ENCODE peak calls at places on chromosomes 4 and X, in nine cellular contexts. One of them, this sample, is unnamed.

GRCh38 chrX:45710081-45710801 is 509.6 kb upstream of the DIPK2B start:
- DNase-seq in tibial nerve: no peak
- DNase-seq in uterus: no peak
- DNase-seq in ovary: no peak
- DNase-seq in suprapubic skin: no peak
- DNase-seq in adrenal gland: no peak
- DNase-seq in HCT116: peak
- DNase-seq in HepG2: no peak
- DNase-seq in esophagus squamous epithelium: no peak
- DNase-seq in this sample: no peak

GRCh38 chr4:145388043-145388442 is 93.6 kb upstream of the SMAD1 start:
- DNase-seq in tibial nerve: no peak
- DNase-seq in uterus: no peak
- DNase-seq in ovary: no peak
- DNase-seq in suprapubic skin: no peak
- DNase-seq in adrenal gland: no peak
- DNase-seq in HCT116: no peak
- DNase-seq in HepG2: no peak
- DNase-seq in esophagus squamous epithelium: no peak
- DNase-seq in this sample: no peak

GRCh38 chr4:155705664-155706063 is 39.0 kb downstream of the GUCY1A1 start:
- DNase-seq in tibial nerve: no peak
- DNase-seq in uterus: no peak
- DNase-seq in ovary: no peak
- DNase-seq in suprapubic skin: no peak
- DNase-seq in adrenal gland: no peak
- DNase-seq in HCT116: no peak
- DNase-seq in HepG2: peak
- DNase-seq in esophagus squamous epithelium: no peak
- DNase-seq in this sample: no peak

GRCh38 chr4:8703857-8704495 is 111.4 kb downstream of the CPZ start:
- DNase-seq in tibial nerve: no peak
- DNase-seq in uterus: peak
- DNase-seq in ovary: no peak
- DNase-seq in suprapubic skin: peak
- DNase-seq in adrenal gland: no peak
- DNase-seq in HCT116: no peak
- DNase-seq in HepG2: no peak
- DNase-seq in esophagus squamous epithelium: no peak
- DNase-seq in this sample: no peak

GRCh38 chr4:40877081-40877480 is 127.3 kb downstream of the NSUN7 start:
- DNase-seq in tibial nerve: no peak
- DNase-seq in uterus: no peak
- DNase-seq in ovary: no peak
- DNase-seq in suprapubic skin: no peak
- DNase-seq in adrenal gland: no peak
- DNase-seq in HCT116: no peak
- DNase-seq in HepG2: no peak
- DNase-seq in esophagus squamous epithelium: no peak
- DNase-seq in this sample: no peak

GRCh38 chrX:133448512-133449076 is 33.3 kb upstream of the GPC4 start:
- DNase-seq in tibial nerve: no peak
- DNase-seq in uterus: no peak
- DNase-seq in ovary: no peak
- DNase-seq in suprapubic skin: no peak
- DNase-seq in adrenal gland: no peak
- DNase-seq in HCT116: no peak
- DNase-seq in HepG2: no peak
- DNase-seq in esophagus squamous epithelium: no peak
- DNase-seq in this sample: no peak

GRCh38 chr4:21593268-21594002 is 355.1 kb downstream of the KCNIP4 start:
- DNase-seq in tibial nerve: no peak
- DNase-seq in uterus: no peak
- DNase-seq in ovary: no peak
- DNase-seq in suprapubic skin: no peak
- DNase-seq in adrenal gland: no peak
- DNase-seq in HCT116: no peak
- DNase-seq in HepG2: no peak
- DNase-seq in esophagus squamous epithelium: no peak
- DNase-seq in this sample: no peak

GRCh38 chrX:53605004-53605403 is 81.5 kb downstream of the HUWE1 start:
- DNase-seq in tibial nerve: no peak
- DNase-seq in uterus: no peak
- DNase-seq in ovary: no peak
- DNase-seq in suprapubic skin: no peak
- DNase-seq in adrenal gland: no peak
- DNase-seq in HCT116: no peak
- DNase-seq in HepG2: no peak
- DNase-seq in esophagus squamous epithelium: no peak
- DNase-seq in this sample: no peak

GRCh38 chrX:120536056-120536455 is 24.7 kb downstream of the CUL4B start:
- DNase-seq in tibial nerve: no peak
- DNase-seq in uterus: no peak
- DNase-seq in ovary: no peak
- DNase-seq in suprapubic skin: no peak
- DNase-seq in adrenal gland: no peak
- DNase-seq in HCT116: no peak
- DNase-seq in HepG2: no peak
- DNase-seq in esophagus squamous epithelium: no peak
- DNase-seq in this sample: no peak

GRCh38 chr4:62057060-62057459 is 856.9 kb downstream of the ADGRL3 start:
- DNase-seq in tibial nerve: no peak
- DNase-seq in uterus: no peak
- DNase-seq in ovary: no peak
- DNase-seq in suprapubic skin: no peak
- DNase-seq in adrenal gland: no peak
- DNase-seq in HCT116: no peak
- DNase-seq in HepG2: no peak
- DNase-seq in esophagus squamous epithelium: no peak
- DNase-seq in this sample: no peak

GRCh38 chr4:161256716-161257115 is 907.1 kb downstream of the FSTL5 start:
- DNase-seq in tibial nerve: no peak
- DNase-seq in uterus: no peak
- DNase-seq in ovary: no peak
- DNase-seq in suprapubic skin: no peak
- DNase-seq in adrenal gland: no peak
- DNase-seq in HCT116: peak
- DNase-seq in HepG2: peak
- DNase-seq in esophagus squamous epithelium: no peak
- DNase-seq in this sample: no peak

GRCh38 chrX:68443155-68443868 is 10.0 kb upstream of the OPHN1 start:
- DNase-seq in tibial nerve: no peak
- DNase-seq in uterus: no peak
- DNase-seq in ovary: no peak
- DNase-seq in suprapubic skin: no peak
- DNase-seq in adrenal gland: no peak
- DNase-seq in HCT116: no peak
- DNase-seq in HepG2: peak
- DNase-seq in esophagus squamous epithelium: no peak
- DNase-seq in this sample: no peak

GRCh38 chr4:37964734-37965457 is 4.7 kb downstream of the PTTG2 start:
- DNase-seq in tibial nerve: no peak
- DNase-seq in uterus: no peak
- DNase-seq in ovary: no peak
- DNase-seq in suprapubic skin: no peak
- DNase-seq in adrenal gland: no peak
- DNase-seq in HCT116: no peak
- DNase-seq in HepG2: no peak
- DNase-seq in esophagus squamous epithelium: no peak
- DNase-seq in this sample: no peak

GRCh38 chr4:38242822-38243384 is 282.7 kb downstream of the PTTG2 start:
- DNase-seq in tibial nerve: no peak
- DNase-seq in uterus: no peak
- DNase-seq in ovary: no peak
- DNase-seq in suprapubic skin: no peak
- DNase-seq in adrenal gland: no peak
- DNase-seq in HCT116: no peak
- DNase-seq in HepG2: no peak
- DNase-seq in esophagus squamous epithelium: no peak
- DNase-seq in this sample: no peak

GRCh38 chr4:48653217-48654014 is 126.7 kb downstream of the FRYL start:
- DNase-seq in tibial nerve: no peak
- DNase-seq in uterus: no peak
- DNase-seq in ovary: peak
- DNase-seq in suprapubic skin: no peak
- DNase-seq in adrenal gland: peak
- DNase-seq in HCT116: no peak
- DNase-seq in HepG2: no peak
- DNase-seq in esophagus squamous epithelium: no peak
- DNase-seq in this sample: no peak

GRCh38 chr4:23903859-23904438 is 14.1 kb upstream of the PPARGC1A start:
- DNase-seq in tibial nerve: peak
- DNase-seq in uterus: no peak
- DNase-seq in ovary: no peak
- DNase-seq in suprapubic skin: no peak
- DNase-seq in adrenal gland: no peak
- DNase-seq in HCT116: no peak
- DNase-seq in HepG2: no peak
- DNase-seq in esophagus squamous epithelium: no peak
- DNase-seq in this sample: no peak

GRCh38 chr4:70991596-70991995 is 1.9 kb upstream of the DCK start:
- DNase-seq in tibial nerve: no peak
- DNase-seq in uterus: no peak
- DNase-seq in ovary: no peak
- DNase-seq in suprapubic skin: no peak
- DNase-seq in adrenal gland: no peak
- DNase-seq in HCT116: no peak
- DNase-seq in HepG2: no peak
- DNase-seq in esophagus squamous epithelium: no peak
- DNase-seq in this sample: no peak

GRCh38 chr4:27008693-27009092 is 148.1 kb downstream of the STIM2 start:
- DNase-seq in tibial nerve: no peak
- DNase-seq in uterus: no peak
- DNase-seq in ovary: no peak
- DNase-seq in suprapubic skin: no peak
- DNase-seq in adrenal gland: no peak
- DNase-seq in HCT116: no peak
- DNase-seq in HepG2: no peak
- DNase-seq in esophagus squamous epithelium: no peak
- DNase-seq in this sample: no peak

GRCh38 chr4:15042529-15043167 is 40.4 kb downstream of the CPEB2 start:
- DNase-seq in tibial nerve: no peak
- DNase-seq in uterus: no peak
- DNase-seq in ovary: no peak
- DNase-seq in suprapubic skin: no peak
- DNase-seq in adrenal gland: no peak
- DNase-seq in HCT116: no peak
- DNase-seq in HepG2: no peak
- DNase-seq in esophagus squamous epithelium: no peak
- DNase-seq in this sample: no peak

GRCh38 chr4:15040916-15041463 is 38.7 kb downstream of the CPEB2 start:
- DNase-seq in tibial nerve: no peak
- DNase-seq in uterus: no peak
- DNase-seq in ovary: no peak
- DNase-seq in suprapubic skin: no peak
- DNase-seq in adrenal gland: no peak
- DNase-seq in HCT116: no peak
- DNase-seq in HepG2: no peak
- DNase-seq in esophagus squamous epithelium: no peak
- DNase-seq in this sample: no peak

GRCh38 chr4:15043922-15044321 is 41.6 kb downstream of the CPEB2 start:
- DNase-seq in tibial nerve: no peak
- DNase-seq in uterus: no peak
- DNase-seq in ovary: no peak
- DNase-seq in suprapubic skin: no peak
- DNase-seq in adrenal gland: no peak
- DNase-seq in HCT116: no peak
- DNase-seq in HepG2: no peak
- DNase-seq in esophagus squamous epithelium: no peak
- DNase-seq in this sample: peak

GRCh38 chr4:15037923-15038541 is 35.8 kb downstream of the CPEB2 start:
- DNase-seq in tibial nerve: no peak
- DNase-seq in uterus: no peak
- DNase-seq in ovary: no peak
- DNase-seq in suprapubic skin: no peak
- DNase-seq in adrenal gland: no peak
- DNase-seq in HCT116: no peak
- DNase-seq in HepG2: no peak
- DNase-seq in esophagus squamous epithelium: no peak
- DNase-seq in this sample: no peak

DNA sequence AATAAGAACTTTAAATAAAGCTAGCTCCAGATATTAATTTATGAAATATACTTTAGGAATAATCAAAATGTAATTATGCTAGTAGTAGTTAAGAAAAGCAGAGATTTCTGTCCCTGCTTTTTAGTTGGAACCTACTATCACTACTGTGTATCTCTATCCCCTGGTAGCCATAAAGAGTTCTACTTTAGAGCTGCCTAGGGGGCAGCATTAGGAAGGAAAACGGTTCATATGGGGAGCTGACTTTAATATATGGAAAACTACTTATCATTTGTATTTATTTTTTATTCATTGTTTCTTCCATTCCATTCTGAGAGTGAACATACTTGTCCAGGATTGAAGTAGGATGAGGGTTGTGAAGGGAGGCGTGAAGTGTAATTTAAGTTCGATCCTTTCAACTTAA is 40.9 kb downstream of the CPEB2 start:
- DNase-seq in tibial nerve: no peak
- DNase-seq in uterus: no peak
- DNase-seq in ovary: no peak
- DNase-seq in suprapubic skin: no peak
- DNase-seq in adrenal gland: no peak
- DNase-seq in HCT116: peak
- DNase-seq in HepG2: peak
- DNase-seq in esophagus squamous epithelium: no peak
- DNase-seq in this sample: no peak
- H3K4me3 ChIP-seq in tibial nerve: no peak
- H3K4me3 ChIP-seq in uterus: no peak
- H3K4me3 ChIP-seq in ovary: no peak
- H3K4me3 ChIP-seq in suprapubic skin: no peak
- H3K4me3 ChIP-seq in adrenal gland: no peak
- H3K4me3 ChIP-seq in HCT116: no peak
- H3K4me3 ChIP-seq in HepG2: no peak
- H3K4me3 ChIP-seq in esophagus squamous epithelium: no peak
- H3K4me3 ChIP-seq in this sample: no peak

GRCh38 chrX:15863944-15864491 is 9.4 kb upstream of the AP1S2 start:
- DNase-seq in tibial nerve: no peak
- DNase-seq in uterus: no peak
- DNase-seq in ovary: no peak
- DNase-seq in suprapubic skin: no peak
- DNase-seq in adrenal gland: no peak
- DNase-seq in HCT116: no peak
- DNase-seq in HepG2: no peak
- DNase-seq in esophagus squamous epithelium: no peak
- DNase-seq in this sample: no peak
- H3K27ac ChIP-seq in tibial nerve: no peak
- H3K27ac ChIP-seq in uterus: no peak
- H3K27ac ChIP-seq in ovary: no peak
- H3K27ac ChIP-seq in suprapubic skin: no peak
- H3K27ac ChIP-seq in adrenal gland: no peak
- H3K27ac ChIP-seq in HCT116: no peak
- H3K27ac ChIP-seq in HepG2: no peak
- H3K27ac ChIP-seq in esophagus squamous epithelium: no peak
- H3K27ac ChIP-seq in this sample: no peak

GRCh38 chrX:153510383-153510782 is 7.1 kb upstream of the ATP2B3 start:
- DNase-seq in tibial nerve: no peak
- DNase-seq in uterus: no peak
- DNase-seq in ovary: no peak
- DNase-seq in suprapubic skin: no peak
- DNase-seq in adrenal gland: no peak
- DNase-seq in HCT116: no peak
- DNase-seq in HepG2: no peak
- DNase-seq in esophagus squamous epithelium: no peak
- DNase-seq in this sample: no peak
- TF ChIP-seq POLR2A in tibial nerve: no peak
- TF ChIP-seq POLR2A in uterus: no peak
- TF ChIP-seq POLR2A in ovary: no peak
- TF ChIP-seq POLR2A in suprapubic skin: no peak
- TF ChIP-seq POLR2A in adrenal gland: no peak
- TF ChIP-seq POLR2A in HCT116: no peak
- TF ChIP-seq POLR2A in HepG2: no peak
- TF ChIP-seq POLR2A in esophagus squamous epithelium: no peak
- TF ChIP-seq POLR2A in this sample: no peak

GRCh38 chrX:73852022-73852421 is 289.0 kb downstream of the CHIC1 start:
- DNase-seq in tibial nerve: no peak
- DNase-seq in uterus: no peak
- DNase-seq in ovary: no peak
- DNase-seq in suprapubic skin: no peak
- DNase-seq in adrenal gland: no peak
- DNase-seq in HCT116: no peak
- DNase-seq in HepG2: no peak
- DNase-seq in esophagus squamous epithelium: no peak
- DNase-seq in this sample: no peak
- H3K4me3 ChIP-seq in tibial nerve: peak
- H3K4me3 ChIP-seq in uterus: peak
- H3K4me3 ChIP-seq in ovary: peak
- H3K4me3 ChIP-seq in suprapubic skin: no peak
- H3K4me3 ChIP-seq in adrenal gland: no peak
- H3K4me3 ChIP-seq in HCT116: no peak
- H3K4me3 ChIP-seq in HepG2: no peak
- H3K4me3 ChIP-seq in esophagus squamous epithelium: no peak
- H3K4me3 ChIP-seq in this sample: peak

This sample was measured in right lobe of liver.